ENCODE peak calls at places on chromosomes 1 and 21, in nine cellular contexts. R is activated effector memory CD4-positive, alpha-beta T cell treated with Interleukin-2 at 50 U/mL for 16 hours; H is midbrain; L is Kasumi-1; A is HepG2; X is stimulated activated naive CD8-positive, alpha-beta T cell treated with anti-CD3 and anti-CD28 coated beads, Interleukin-15, Interleukin-2, amounts not matched to agents 100 U/mL and 50 U/mL, for 24 hours; M is CD4-positive, CD25-positive, alpha-beta regulatory T cell; I is stimulated activated CD8-positive, alpha-beta memory T cell treated with anti-CD3 and anti-CD28 coated beads, Interleukin-4, amount 100 ng/mL, for 48 hours; V is NCI-H2081. D is an unnamed sample.
A peak's percentile ranks its signal among the peaks of the same experiment; 100 is the strongest.

GRCh38 chr21:31874817-31875216 is 2.0 kb downstream of the HUNK start:
- DNase-seq in X (no peak), V (no peak), R (no peak), I (no peak), A (no peak), L (no peak), M (no peak), H (no peak), D (no peak)

GRCh38 chr21:42317826-42318746 is 2.9 kb upstream of the TFF3 start:
- DNase-seq in I (peak; percentile 18), A (no peak), M (no peak), X (no peak), V (peak; percentile 53), H (no peak), R (no peak), L (no peak), D (no peak)

GRCh38 chr1:111654839-111655238 is 35.2 kb downstream of the RAP1A start:
- DNase-seq in I (peak; percentile 42), M (no peak), X (no peak), H (no peak), R (no peak), L (no peak), A (no peak), V (no peak), D (no peak)

GRCh38 chr1:77970192-77970591 is 8.7 kb downstream of the FUBP1 start:
- DNase-seq in R (no peak), H (no peak), A (no peak), V (no peak), I (no peak), M (no peak), L (no peak), X (no peak), D (no peak)

GRCh38 chr1:112369389-112370285 is 26.4 kb upstream of the CTTNBP2NL start:
- DNase-seq in I (peak; percentile 95), M (peak; percentile 68), V (peak; percentile 74), X (peak; percentile 91), L (peak; percentile 83), R (peak; percentile 67), A (peak; percentile 65), H (peak; percentile 86), D (peak; percentile 82)

GRCh38 chr1:20484526-20485462 is 1.2 kb downstream of the CAMK2N1 start:
- DNase-seq in A (no peak), X (no peak), I (no peak), V (no peak), M (no peak), H (peak; percentile 18), R (no peak), L (no peak), D (no peak)

GRCh38 chr1:110235839-110236682 is 25.9 kb downstream of the KCNC4 start:
- DNase-seq in R (no peak), I (peak; percentile 77), A (no peak), M (no peak), H (no peak), L (no peak), V (no peak), X (peak; percentile 65), D (no peak)

GRCh38 chr1:223755432-223755792 is 43.1 kb downstream of the CAPN2 start:
- DNase-seq in L (no peak), V (no peak), X (no peak), R (no peak), H (no peak), I (no peak), M (no peak), A (no peak), D (no peak)

GRCh38 chr21:45537111-45537745 is 5.0 kb downstream of the SLC19A1 start:
- DNase-seq in V (no peak), A (no peak), X (no peak), L (no peak), H (no peak), R (no peak), M (no peak), I (no peak), D (no peak)

GRCh38 chr1:50196081-50196480 is 87.4 kb downstream of the ELAVL4 start:
- DNase-seq in M (no peak), R (no peak), L (no peak), V (no peak), H (no peak), A (no peak), I (no peak), X (no peak), D (no peak)

GRCh38 chr1:64323054-64323453 is 119.6 kb downstream of the UBE2U start:
- DNase-seq in I (no peak), X (no peak), R (no peak), L (no peak), H (no peak), V (no peak), M (no peak), A (no peak), D (no peak)

GRCh38 chr1:38848069-38848468 is 11.5 kb downstream of the RRAGC start:
- DNase-seq in L (peak; percentile 90), V (no peak), X (no peak), A (no peak), H (no peak), I (no peak), M (no peak), R (no peak), D (no peak)

GRCh38 chr21:15272591-15272990 is 207.8 kb upstream of the NRIP1 start:
- DNase-seq in H (no peak), M (no peak), A (no peak), L (no peak), X (no peak), I (no peak), V (no peak), R (no peak), D (no peak)

D was measured in T-helper 9 cell.